ENCODE peak calls at places on chromosomes 2 and 18, in seven cellular contexts. O is right lobe of liver, N is BE2C, R is nephron progenitor cell, F is WTC11, V is hepatocyte, D is PC-9. L is an unnamed sample.

GRCh38 chr2:5528741-5529140 is 163.4 kb upstream of the SOX11 start:
- DNase-seq in N (no peak), F (no peak), R (no peak), O (no peak), D (no peak), V (no peak), L (no peak)

GRCh38 chr2:15728247-15728721 is 136.6 kb downstream of the DDX1 start:
- DNase-seq in O (no peak), V (no peak), R (no peak), N (no peak), D (no peak), F (no peak), L (no peak)

GRCh38 chr2:239865059-239865639 is 160.0 kb downstream of the NDUFA10 start:
- DNase-seq in N (no peak), R (no peak), F (no peak), D (no peak), O (no peak), V (no peak), L (no peak)

GRCh38 chr2:205947621-205948495 is 138.1 kb downstream of the INO80D start:
- DNase-seq in D (peak), N (peak), O (peak), R (peak), F (peak), V (peak), L (peak)

GRCh38 chr2:61995059-61995458 is 89.6 kb downstream of the COMMD1 start:
- DNase-seq in R (no peak), N (no peak), O (no peak), F (no peak), V (no peak), D (no peak), L (no peak)

GRCh38 chr2:184599054-184599874 is 935 bp downstream of the ZNF804A start:
- DNase-seq in V (no peak), F (no peak), O (no peak), D (no peak), N (peak), R (no peak), L (peak)

GRCh38 chr2:208033701-208034502 is 8.6 kb upstream of the PLEKHM3 start:
- DNase-seq in R (no peak), F (peak), O (peak), D (peak), V (peak), N (peak), L (no peak)

GRCh38 chr2:127201452-127201851 is 18.6 kb downstream of the CYP27C1 start:
- DNase-seq in D (no peak), N (no peak), V (no peak), R (no peak), O (no peak), F (no peak), L (no peak)

GRCh38 chr2:151410485-151410833 is 757 bp downstream of the RIF1 start:
- DNase-seq in V (peak), R (peak), O (no peak), F (peak), D (peak), N (peak), L (peak)

GRCh38 chr18:61785588-61785987 is 107.2 kb downstream of the RNF152 start:
- DNase-seq in F (no peak), V (no peak), R (no peak), N (no peak), D (no peak), O (no peak), L (no peak)

GRCh38 chr2:46779447-46779941 is 136.1 kb downstream of the MCFD2 start:
- DNase-seq in F (no peak), V (no peak), R (no peak), D (peak), N (no peak), O (no peak), L (no peak)

GRCh38 chr2:141392517-141393213 is 738.2 kb downstream of the LRP1B start:
- DNase-seq in O (no peak), N (no peak), R (no peak), V (peak), F (no peak), D (no peak), L (no peak)

GRCh38 chr2:198807131-198807530 is 650.6 kb downstream of the SATB2 start:
- DNase-seq in D (no peak), O (no peak), V (no peak), F (no peak), N (no peak), R (no peak), L (no peak)

GRCh38 chr2:237738255-237738654 is 60.3 kb upstream of the RBM44 start:
- DNase-seq in D (no peak), R (no peak), F (no peak), O (no peak), V (no peak), N (no peak), L (no peak)

GRCh38 chr2:201144101-201145051 is 28.4 kb downstream of the CFLAR start:
- DNase-seq in D (no peak), F (no peak), R (no peak), V (peak), O (no peak), N (no peak), L (no peak)

GRCh38 chr18:55018602-55019001 is 59.3 kb upstream of the CCDC68 start:
- DNase-seq in R (no peak), D (no peak), V (no peak), N (no peak), F (no peak), O (no peak), L (no peak)

GRCh38 chr18:2035056-2035455 is 536.2 kb downstream of the METTL4 start:
- DNase-seq in R (no peak), V (no peak), O (no peak), F (no peak), N (no peak), D (no peak), L (no peak)

GRCh38 chr2:89767581-89768435 is 1076.3 kb downstream of the RPIA start:
- DNase-seq in R (no peak), D (no peak), F (no peak), N (no peak), V (no peak), O (peak), L (no peak)

GRCh38 chr2:105455488-105455991 is 56.7 kb upstream of the FHL2 start:
- DNase-seq in O (peak), V (peak), R (no peak), D (peak), F (no peak), N (peak), L (no peak)

GRCh38 chr2:25279091-25279651 is 62.6 kb downstream of the DNMT3A start:
- DNase-seq in F (no peak), O (no peak), V (no peak), N (peak), D (no peak), R (no peak), L (no peak)

GRCh38 chr2:2324565-2325101 is 6.4 kb downstream of the MYT1L start:
- DNase-seq in V (no peak), F (no peak), R (peak), D (no peak), O (no peak), N (peak), L (peak)

GRCh38 chr2:174692256-174692830 is 71.9 kb downstream of the CHRNA1 start:
- DNase-seq in F (no peak), O (no peak), V (no peak), D (no peak), N (no peak), R (no peak), L (no peak)

GRCh38 chr2:68448671-68449394 is 18.3 kb downstream of the FBXO48 start:
- DNase-seq in V (no peak), D (no peak), N (no peak), O (no peak), R (no peak), F (no peak), L (no peak)

GRCh38 chr2:54528311-54528945 is 72.3 kb downstream of the SPTBN1 start:
- DNase-seq in O (no peak), V (no peak), D (no peak), N (no peak), R (no peak), F (no peak), L (no peak)

GRCh38 chr18:62904396-62905285 is 189.3 kb downstream of the PHLPP1 start:
- DNase-seq in N (no peak), V (no peak), O (no peak), D (no peak), F (no peak), R (no peak), L (no peak)

GRCh38 chr2:159176555-159176954 is 109.9 kb downstream of the WDSUB1 start:
- DNase-seq in R (peak), V (no peak), D (peak), F (no peak), O (no peak), N (no peak), L (no peak)

GRCh38 chr2:15964936-15965563 is 24.7 kb downstream of the MYCN start:
- DNase-seq in V (no peak), O (no peak), D (no peak), N (peak), F (no peak), R (no peak), L (no peak)

GRCh38 chr2:179044500-179044899 is 5.4 kb downstream of the CCDC141 start:
- DNase-seq in O (no peak), V (no peak), R (no peak), F (no peak), N (no peak), D (no peak), L (no peak)

GRCh38 chr2:72035518-72036172 is 112.0 kb downstream of the CYP26B1 start:
- DNase-seq in O (no peak), V (no peak), N (no peak), D (no peak), F (no peak), R (no peak), L (no peak)

GRCh38 chr2:44168684-44169154 is at the start of gene PPM1B:
- DNase-seq in V (peak), R (peak), N (peak), D (peak), F (peak), O (no peak), L (peak)

GRCh38 chr2:86087936-86088850 is 17.5 kb downstream of the POLR1A start:
- DNase-seq in V (no peak), R (no peak), O (no peak), F (no peak), D (no peak), N (peak), L (no peak)
- TF ChIP-seq CTCF in V (peak), R (peak), O (peak), F (peak), D (peak), N (peak), L (peak)

DNA sequence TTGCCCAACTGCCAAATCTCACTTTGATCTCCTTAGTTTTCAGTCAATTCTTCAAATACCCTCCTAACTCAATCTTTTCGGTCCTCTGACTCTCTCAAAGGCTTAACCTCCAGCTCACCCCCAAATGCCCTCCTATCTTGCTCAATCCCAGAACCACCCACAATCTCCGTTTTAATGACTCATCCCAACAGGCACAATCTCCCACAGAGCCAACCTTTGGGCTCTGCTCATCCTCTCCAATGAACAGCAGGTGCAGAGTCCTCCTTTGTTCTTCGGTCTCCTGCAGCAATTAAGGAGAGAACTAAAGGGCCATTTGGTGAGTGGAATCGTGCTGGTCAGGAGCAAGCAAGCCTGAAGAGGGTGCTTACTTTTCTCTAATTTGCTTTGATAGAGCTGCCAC is 366.1 kb upstream of the CRIM1 start:
- DNase-seq in D (no peak), N (no peak), R (no peak), V (peak), F (no peak), O (no peak), L (no peak)
- TF ChIP-seq CTCF in D (no peak), N (no peak), R (no peak), V (no peak), F (no peak), O (no peak), L (no peak)

GRCh38 chr2:149393647-149394046 is 63.3 kb downstream of the LYPD6 start:
- DNase-seq in R (no peak), O (no peak), F (no peak), V (no peak), N (no peak), D (no peak), L (no peak)

GRCh38 chr2:149389506-149390167 is 59.2 kb downstream of the LYPD6 start:
- DNase-seq in O (no peak), F (no peak), D (no peak), N (no peak), V (no peak), R (no peak), L (no peak)

GRCh38 chr2:149383340-149383739 is 53.0 kb downstream of the LYPD6 start:
- DNase-seq in N (no peak), V (no peak), O (no peak), R (no peak), D (no peak), F (no peak), L (no peak)

GRCh38 chr2:149387411-149387810 is 57.0 kb downstream of the LYPD6 start:
- DNase-seq in F (no peak), V (no peak), R (no peak), O (no peak), N (no peak), D (no peak), L (no peak)

GRCh38 chr2:149388120-149388816 is 57.9 kb downstream of the LYPD6 start:
- DNase-seq in F (no peak), N (no peak), V (no peak), O (no peak), R (peak), D (no peak), L (no peak)
- TF ChIP-seq CTCF in F (peak), N (no peak), V (peak), O (no peak), R (peak), D (no peak), L (no peak)

DNA sequence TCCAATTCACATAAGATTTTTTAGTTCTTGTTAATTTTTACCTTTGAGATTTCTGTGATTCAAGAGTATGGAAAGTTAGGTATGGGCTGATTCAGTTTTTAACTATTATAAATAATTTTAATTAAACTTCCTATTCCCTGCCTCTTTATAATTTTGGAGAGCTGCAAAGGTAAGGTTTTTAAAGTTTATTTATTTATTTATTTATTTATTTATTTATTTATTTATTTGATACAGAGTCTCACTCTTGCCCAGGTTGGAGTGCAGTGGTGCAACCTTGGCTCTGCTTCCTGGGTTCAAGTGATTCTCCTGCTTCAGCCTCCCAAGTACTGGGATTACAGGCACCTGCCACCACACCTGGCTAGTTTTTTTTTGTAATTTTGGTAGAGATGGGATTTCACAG is 215.5 kb upstream of the FIGN start:
- DNase-seq in D (no peak), R (no peak), N (no peak), O (no peak), F (no peak), V (no peak), L (no peak)
- TF ChIP-seq CTCF in D (no peak), R (no peak), N (no peak), O (no peak), F (no peak), V (no peak), L (no peak)

GRCh38 chr18:48540329-48541025 is 1.6 kb downstream of the CTIF start:
- DNase-seq in V (peak), D (peak), N (peak), F (peak), O (peak), R (peak), L (peak)
- TF ChIP-seq CTCF in V (peak), D (no peak), N (peak), F (no peak), O (no peak), R (no peak), L (no peak)

GRCh38 chr2:118496467-118496866 is 351.0 kb downstream of the EN1 start:
- DNase-seq in O (no peak), N (no peak), R (no peak), D (no peak), V (no peak), F (no peak), L (no peak)

GRCh38 chr2:118495278-118495677 is 352.2 kb downstream of the EN1 start:
- DNase-seq in V (no peak), R (no peak), D (no peak), F (no peak), N (no peak), O (no peak), L (no peak)

GRCh38 chr2:118490323-118490722 is 357.1 kb downstream of the EN1 start:
- DNase-seq in F (no peak), V (no peak), R (no peak), O (no peak), N (no peak), D (no peak), L (no peak)

GRCh38 chr2:118489712-118490255 is 357.7 kb downstream of the EN1 start:
- DNase-seq in D (no peak), V (no peak), R (no peak), N (no peak), F (no peak), O (no peak), L (no peak)

DNA sequence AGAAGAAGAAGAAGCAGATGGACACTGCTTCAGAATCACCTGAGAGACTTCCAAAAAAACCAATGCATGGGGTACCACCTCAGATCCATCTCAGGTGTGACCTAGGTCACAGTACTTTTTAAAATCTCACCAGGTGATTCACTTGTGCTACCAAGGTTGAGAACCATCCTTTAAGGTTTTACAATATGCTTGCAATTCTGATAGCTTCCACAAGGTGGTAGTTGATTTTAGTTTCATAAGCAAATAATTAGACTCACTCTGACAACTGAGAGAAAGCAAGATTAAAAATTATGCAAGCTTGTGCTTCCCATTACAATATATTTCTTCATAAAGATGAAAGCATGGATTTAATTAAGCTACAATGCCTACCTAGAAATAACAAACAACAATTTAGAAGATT is 355.1 kb downstream of the EN1 start:
- DNase-seq in R (no peak), F (no peak), D (no peak), O (no peak), V (peak), N (no peak), L (no peak)
- TF ChIP-seq CTCF in R (peak), F (peak), D (peak), O (peak), V (peak), N (peak), L (peak)

DNA sequence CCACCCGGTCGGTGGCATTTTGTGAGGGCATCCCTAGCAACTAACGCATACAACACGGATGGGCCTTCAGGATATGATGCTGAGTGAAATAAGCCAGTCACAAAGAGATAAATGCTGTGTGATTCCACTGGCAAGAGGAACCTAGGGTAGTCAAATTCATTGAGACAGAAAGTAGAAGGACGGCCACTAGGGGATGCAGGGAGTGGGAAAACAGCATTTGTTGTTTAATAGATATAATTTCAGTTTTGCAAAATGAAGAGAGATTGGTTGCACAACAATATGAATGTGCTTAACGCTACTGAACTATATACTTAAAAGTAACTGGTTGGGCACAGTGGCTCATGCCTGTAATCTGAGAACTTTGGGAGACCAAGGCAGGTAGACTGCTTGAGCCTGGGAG is 112.9 kb downstream of the AFF3 start:
- DNase-seq in R (no peak), V (no peak), F (no peak), D (no peak), N (no peak), O (no peak), L (no peak)
- TF ChIP-seq CTCF in R (no peak), V (no peak), F (no peak), D (no peak), N (no peak), O (no peak), L (no peak)

GRCh38 chr18:5237723-5238370 is 40.8 kb upstream of the AKAIN1 start:
- DNase-seq in D (peak), V (peak), N (peak), F (peak), O (peak), R (peak), L (peak)
- TF ChIP-seq CTCF in D (no peak), V (peak), N (no peak), F (no peak), O (peak), R (no peak), L (peak)

DNA sequence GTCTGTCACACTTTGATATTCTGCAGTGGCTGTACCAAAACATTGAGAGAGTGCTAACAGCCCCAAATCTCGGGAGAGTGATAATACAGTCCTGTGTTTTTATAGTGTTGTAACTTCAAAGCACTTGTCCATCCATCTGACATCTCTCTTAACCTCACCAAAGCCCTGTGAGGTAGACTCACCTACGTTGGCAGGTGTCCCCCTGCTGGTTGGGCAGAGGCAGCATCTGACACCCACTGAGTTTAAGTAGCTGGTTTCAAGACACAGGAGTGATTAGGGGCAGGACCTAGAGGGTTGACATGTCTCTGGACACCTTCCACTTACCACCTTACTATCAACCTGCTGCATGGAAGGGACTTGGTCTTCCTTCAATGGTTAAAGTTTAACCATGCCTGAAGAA is 22.9 kb downstream of the COLEC12 start:
- DNase-seq in R (no peak), F (peak), D (peak), O (no peak), N (no peak), V (no peak), L (no peak)
- TF ChIP-seq CTCF in R (no peak), F (peak), D (peak), O (peak), N (peak), V (peak), L (peak)

GRCh38 chr18:22451796-22452195 is 34.1 kb upstream of the CTAGE1 start:
- DNase-seq in V (no peak), N (no peak), F (peak), O (no peak), D (no peak), R (peak), L (no peak)
- TF ChIP-seq CTCF in V (no peak), N (no peak), F (no peak), O (no peak), D (no peak), R (no peak), L (no peak)

L was measured in glutamatergic neuron.